ENCODE peak calls at places on chromosomes 3 and 15, in seven cellular contexts. W, R, A, I, G, J and U are unnamed samples.

GRCh38 chr3:170644711-170645110 is 58.8 kb upstream of the SLC7A14 start:
- DNase-seq in R (no peak), I (no peak), A (no peak), W (no peak), G (no peak), J (no peak), U (no peak)

GRCh38 chr3:13318626-13319470 is 101.3 kb downstream of the NUP210 start:
- DNase-seq in A (no peak), W (no peak), I (no peak), G (no peak), J (no peak), R (no peak), U (no peak)

GRCh38 chr3:182793663-182794454 is 555 bp downstream of the ATP11B start:
- DNase-seq in A (peak; percentile 21), G (peak; percentile 45), J (peak; percentile 70), R (peak; percentile 45), I (peak; percentile 28), W (peak; percentile 60), U (no peak)

GRCh38 chr15:97783240-97783639 is 177.3 kb upstream of the ARRDC4 start:
- DNase-seq in W (no peak), G (no peak), A (no peak), R (no peak), J (no peak), I (no peak), U (no peak)

GRCh38 chr15:63977102-63977501 is 69.2 kb downstream of the DAPK2 start:
- DNase-seq in G (no peak), I (no peak), A (no peak), J (no peak), W (no peak), R (no peak), U (no peak)

GRCh38 chr3:31288641-31289100 is 244.1 kb upstream of the STT3B start:
- DNase-seq in W (peak; percentile 22), G (no peak), R (no peak), A (no peak), I (peak; percentile 72), J (no peak), U (no peak)

GRCh38 chr3:47420044-47420430 is 39.2 kb downstream of the PTPN23 start:
- DNase-seq in G (no peak), I (no peak), W (no peak), J (no peak), A (no peak), R (no peak), U (no peak)

GRCh38 chr3:61381745-61382392 is 130.6 kb upstream of the FHIT start:
- DNase-seq in W (no peak), R (peak; percentile 64), I (no peak), G (no peak), J (peak; percentile 31), A (no peak), U (no peak)

GRCh38 chr3:21158801-21159564 is 592.0 kb downstream of the ZNF385D start:
- DNase-seq in A (no peak), J (no peak), R (no peak), G (no peak), I (no peak), W (no peak), U (no peak)

GRCh38 chr3:195219351-195220045 is 51.5 kb downstream of the XXYLT1 start:
- DNase-seq in A (no peak), W (no peak), J (no peak), R (no peak), I (no peak), G (no peak), U (no peak)

GRCh38 chr3:52040600-52040999 is 15.8 kb downstream of the DUSP7 start:
- DNase-seq in A (no peak), G (no peak), W (no peak), J (no peak), R (no peak), I (no peak), U (no peak)

GRCh38 chr3:127779747-127780146 is 42.6 kb downstream of the MGLL start:
- DNase-seq in A (no peak), W (no peak), R (peak; percentile 46), I (no peak), G (no peak), J (no peak), U (no peak)

GRCh38 chr3:182142928-182143327 is 431.2 kb downstream of the SOX2 start:
- DNase-seq in I (no peak), W (no peak), A (no peak), G (no peak), J (no peak), R (no peak), U (no peak)

GRCh38 chr3:3802021-3802420 is 2.8 kb downstream of the LRRN1 start:
- DNase-seq in R (no peak), W (no peak), J (no peak), I (no peak), G (no peak), A (no peak), U (no peak)

GRCh38 chr3:134377896-134378295 is 3.6 kb upstream of the AMOTL2 start:
- DNase-seq in J (no peak), R (no peak), I (no peak), W (no peak), A (no peak), G (no peak), U (no peak)

GRCh38 chr15:58597943-58598828 is 151.3 kb downstream of the ADAM10 start:
- DNase-seq in J (no peak), A (no peak), W (no peak), R (no peak), G (no peak), I (no peak), U (no peak)

GRCh38 chr3:170499562-170500156 is 81.0 kb downstream of the CLDN11 start:
- DNase-seq in J (no peak), W (no peak), G (no peak), A (no peak), R (peak; percentile 54), I (no peak), U (no peak)

GRCh38 chr3:169546368-169546767 is 117.1 kb downstream of the MECOM start:
- DNase-seq in G (no peak), A (no peak), W (no peak), J (no peak), R (no peak), I (no peak), U (no peak)

GRCh38 chr15:69719527-69719926 is 266.9 kb downstream of the RPLP1 start:
- DNase-seq in I (no peak), A (peak; percentile 57), J (no peak), G (peak; percentile 35), W (peak; percentile 57), R (peak; percentile 28), U (no peak)

GRCh38 chr3:17011774-17012338 is 127.1 kb downstream of the PLCL2 start:
- DNase-seq in I (no peak), R (no peak), W (no peak), A (no peak), J (no peak), G (peak; percentile 42), U (no peak)

GRCh38 chr3:59143447-59143846 is 93.6 kb upstream of the CFAP20DC start:
- DNase-seq in I (no peak), R (no peak), W (no peak), J (no peak), G (no peak), A (no peak), U (no peak)

GRCh38 chr3:138942861-138943623 is 3.9 kb downstream of the FOXL2 start:
- DNase-seq in W (no peak), I (no peak), R (no peak), A (no peak), G (no peak), J (no peak), U (no peak)

GRCh38 chr3:13420817-13421755 is 964 bp upstream of the NUP210 start:
- DNase-seq in A (peak; percentile 82), R (peak; percentile 78), I (no peak), G (no peak), J (no peak), W (peak; percentile 71), U (peak; percentile 18)

GRCh38 chr3:99751649-99752048 is 66.0 kb upstream of the CMSS1 start:
- DNase-seq in R (no peak), G (no peak), A (no peak), W (no peak), I (no peak), J (no peak), U (no peak)

GRCh38 chr15:58748787-58749531 is 548 bp downstream of the ADAM10 start:
- DNase-seq in A (peak; percentile 21), J (peak; percentile 29), I (peak; percentile 2), G (peak; percentile 54), R (peak; percentile 36), W (peak; percentile 59), U (no peak)

GRCh38 chr15:65077981-65078352 is 1.4 kb downstream of the KBTBD13 start:
- DNase-seq in J (no peak), R (peak; percentile 82), I (no peak), G (peak; percentile 37), A (peak; percentile 18), W (peak; percentile 62), U (no peak)

GRCh38 chr3:8318002-8318649 is 183.5 kb upstream of the LMCD1 start:
- DNase-seq in I (no peak), J (peak; percentile 57), W (no peak), A (no peak), G (no peak), R (no peak), U (peak; percentile 8)

GRCh38 chr3:101936419-101937331 is 87.4 kb downstream of the NFKBIZ start:
- DNase-seq in W (peak; percentile 41), I (no peak), J (no peak), R (peak; percentile 76), G (no peak), A (no peak), U (no peak)

GRCh38 chr3:127216415-127217261 is 23.7 kb downstream of the PRR23E start:
- DNase-seq in W (no peak), J (no peak), A (no peak), G (no peak), I (no peak), R (peak; percentile 76), U (no peak)

GRCh38 chr15:38266247-38266996 is 13.8 kb downstream of the SPRED1 start:
- DNase-seq in W (no peak), J (no peak), R (no peak), A (no peak), I (no peak), G (no peak), U (no peak)

GRCh38 chr3:128491071-128491899 is 1.7 kb downstream of the GATA2 start:
- DNase-seq in R (no peak), W (no peak), G (peak; percentile 44), I (no peak), A (no peak), J (no peak), U (no peak)

GRCh38 chr3:193148678-193149473 is 92.1 kb upstream of the PLAAT1 start:
- DNase-seq in A (no peak), R (no peak), G (no peak), J (no peak), W (no peak), I (no peak), U (no peak)

GRCh38 chr15:48811325-48811938 is 563 bp upstream of the CEP152 start:
- DNase-seq in A (no peak), J (peak; percentile 7), I (no peak), G (no peak), W (no peak), R (no peak), U (no peak)